ENCODE peak calls at places on chromosomes 5 and 9, in ten cellular contexts. D, O, T, X, K, B, M, G, Z and U are unnamed samples.

GRCh38 chr9:7209990-7210389 is 452.2 kb downstream of the KDM4C start:
- DNase-seq in D (no peak), O (no peak), T (no peak), X (no peak), K (no peak), B (no peak), M (no peak), G (no peak), Z (no peak), U (no peak)

GRCh38 chr5:64646169-64646568 is 44.1 kb upstream of the SHISAL2B start:
- DNase-seq in D (no peak), O (no peak), T (no peak), X (no peak), K (no peak), B (no peak), M (no peak), G (no peak), Z (no peak), U (no peak)

GRCh38 chr5:84383816-84384603 is 670 bp downstream of the EDIL3 start:
- DNase-seq in D (peak), O (no peak), T (no peak), X (peak), K (no peak), B (no peak), M (peak), G (no peak), Z (peak), U (peak)

GRCh38 chr5:60597570-60597969 is 102.4 kb downstream of the DEPDC1B start:
- DNase-seq in D (no peak), O (no peak), T (peak), X (no peak), K (peak), B (no peak), M (no peak), G (no peak), Z (no peak), U (no peak)

GRCh38 chr5:75130818-75131349 is 78.5 kb upstream of the GCNT4 start:
- DNase-seq in D (no peak), O (no peak), T (no peak), X (no peak), K (no peak), B (no peak), M (no peak), G (no peak), Z (no peak), U (no peak)

GRCh38 chr9:137021574-137021978 is 6.5 kb downstream of the ABCA2 start:
- DNase-seq in D (no peak), O (no peak), T (no peak), X (no peak), K (no peak), B (no peak), M (no peak), G (no peak), Z (no peak), U (no peak)

GRCh38 chr5:147925020-147925419 is 18.7 kb upstream of the C5orf46 start:
- DNase-seq in D (no peak), O (no peak), T (no peak), X (no peak), K (no peak), B (no peak), M (no peak), G (no peak), Z (no peak), U (no peak)

GRCh38 chr5:36573441-36573840 is 33.0 kb upstream of the SLC1A3 start:
- DNase-seq in D (no peak), O (peak), T (no peak), X (no peak), K (no peak), B (no peak), M (no peak), G (no peak), Z (peak), U (no peak)

GRCh38 chr9:100011062-100011681 is 87.6 kb downstream of the ERP44 start:
- DNase-seq in D (no peak), O (peak), T (peak), X (peak), K (peak), B (peak), M (peak), G (no peak), Z (peak), U (peak)

GRCh38 chr5:38994329-38994927 is 79.8 kb downstream of the RICTOR start:
- DNase-seq in D (peak), O (peak), T (peak), X (peak), K (peak), B (peak), M (peak), G (no peak), Z (peak), U (peak)

GRCh38 chr9:135130266-135130976 is 43.0 kb downstream of the OLFM1 start:
- DNase-seq in D (no peak), O (no peak), T (no peak), X (no peak), K (no peak), B (peak), M (no peak), G (peak), Z (peak), U (no peak)

GRCh38 chr5:91955610-91956009 is 572.5 kb upstream of the ARRDC3 start:
- DNase-seq in D (no peak), O (no peak), T (no peak), X (no peak), K (no peak), B (peak), M (no peak), G (no peak), Z (peak), U (no peak)

GRCh38 chr5:134136221-134136631 is 21.7 kb downstream of the TCF7 start:
- DNase-seq in D (no peak), O (no peak), T (no peak), X (no peak), K (no peak), B (no peak), M (no peak), G (no peak), Z (no peak), U (no peak)

GRCh38 chr5:115246361-115246991 is 16.2 kb downstream of the PGGT1B start:
- DNase-seq in D (no peak), O (peak), T (peak), X (no peak), K (peak), B (no peak), M (peak), G (no peak), Z (peak), U (no peak)

GRCh38 chr5:50836356-50836755 is 169.9 kb downstream of the PARP8 start:
- DNase-seq in D (no peak), O (no peak), T (no peak), X (no peak), K (no peak), B (no peak), M (no peak), G (no peak), Z (no peak), U (no peak)

GRCh38 chr5:150661821-150662596 is 958 bp downstream of the MYOZ3 start:
- DNase-seq in D (no peak), O (no peak), T (no peak), X (no peak), K (no peak), B (no peak), M (no peak), G (no peak), Z (no peak), U (no peak)

GRCh38 chr9:82231411-82231810 is 242.8 kb downstream of the SPATA31D1 start:
- DNase-seq in D (no peak), O (no peak), T (no peak), X (no peak), K (no peak), B (no peak), M (no peak), G (no peak), Z (no peak), U (no peak)

GRCh38 chr9:122203995-122204394 is 24.8 kb downstream of the LHX6 start:
- DNase-seq in D (no peak), O (no peak), T (no peak), X (no peak), K (no peak), B (no peak), M (peak), G (no peak), Z (no peak), U (no peak)

GRCh38 chr5:95995947-95996489 is 34.4 kb upstream of the ELL2 start:
- DNase-seq in D (no peak), O (no peak), T (no peak), X (no peak), K (no peak), B (no peak), M (no peak), G (no peak), Z (no peak), U (no peak)

GRCh38 chr9:84947412-84947972 is 278.0 kb downstream of the NTRK2 start:
- DNase-seq in D (no peak), O (no peak), T (no peak), X (no peak), K (no peak), B (peak), M (no peak), G (no peak), Z (no peak), U (no peak)

GRCh38 chr5:55072668-55073067 is 29.8 kb upstream of the GZMA start:
- DNase-seq in D (no peak), O (no peak), T (peak), X (no peak), K (peak), B (no peak), M (no peak), G (no peak), Z (no peak), U (no peak)

GRCh38 chr9:125580701-125581286 is 126.2 kb downstream of the MAPKAP1 start:
- DNase-seq in D (no peak), O (no peak), T (no peak), X (no peak), K (no peak), B (no peak), M (no peak), G (no peak), Z (no peak), U (no peak)

GRCh38 chr9:130111805-130112204 is 58.1 kb downstream of the GPR107 start:
- DNase-seq in D (no peak), O (no peak), T (no peak), X (no peak), K (no peak), B (no peak), M (no peak), G (no peak), Z (no peak), U (no peak)

GRCh38 chr5:80569086-80569960 is 757 bp downstream of the ANKRD34B start:
- DNase-seq in D (no peak), O (no peak), T (no peak), X (peak), K (no peak), B (peak), M (peak), G (no peak), Z (no peak), U (no peak)

GRCh38 chr5:67636091-67636490 is 439.5 kb upstream of the CD180 start:
- DNase-seq in D (no peak), O (no peak), T (no peak), X (no peak), K (no peak), B (no peak), M (no peak), G (peak), Z (no peak), U (no peak)

GRCh38 chr5:64654184-64654938 is 35.9 kb upstream of the SHISAL2B start:
- DNase-seq in D (no peak), O (no peak), T (no peak), X (no peak), K (no peak), B (no peak), M (no peak), G (no peak), Z (no peak), U (no peak)

GRCh38 chr9:134662143-134662876 is 20.7 kb downstream of the COL5A1 start:
- DNase-seq in D (no peak), O (peak), T (no peak), X (no peak), K (no peak), B (no peak), M (peak), G (peak), Z (peak), U (no peak)

GRCh38 chr9:123611228-123611627 is 255.2 kb downstream of the CRB2 start:
- DNase-seq in D (no peak), O (no peak), T (no peak), X (no peak), K (no peak), B (no peak), M (no peak), G (no peak), Z (no peak), U (no peak)

GRCh38 chr5:153147891-153148623 is 342.4 kb upstream of the GRIA1 start:
- DNase-seq in D (no peak), O (no peak), T (no peak), X (peak), K (no peak), B (peak), M (peak), G (no peak), Z (peak), U (peak)

GRCh38 chr5:73792687-73793320 is 166.8 kb downstream of the ARHGEF28 start:
- DNase-seq in D (peak), O (peak), T (peak), X (peak), K (peak), B (peak), M (peak), G (peak), Z (peak), U (peak)

GRCh38 chr5:14054111-14054854 is 88.9 kb upstream of the TRIO start:
- DNase-seq in D (no peak), O (no peak), T (no peak), X (no peak), K (no peak), B (no peak), M (no peak), G (no peak), Z (peak), U (no peak)

GRCh38 chr9:2138646-2139045 is 123.5 kb downstream of the SMARCA2 start:
- DNase-seq in D (no peak), O (no peak), T (no peak), X (no peak), K (no peak), B (no peak), M (no peak), G (no peak), Z (no peak), U (no peak)